ENCODE peak calls at places on chromosomes 11 and 22, in eight cellular contexts. A, E, V, B, C, Q, G and M are unnamed samples.

GRCh38 chr11:34647131-34647530 is 26.2 kb downstream of the EHF start:
- DNase-seq in A (no peak), E (no peak), B (peak; percentile 70), G (no peak), C (no peak), Q (peak; percentile 82), V (peak; percentile 78), M (no peak)

GRCh38 chr11:46640034-46640788 is 22.9 kb downstream of the ATG13 start:
- DNase-seq in B (no peak), E (no peak), A (no peak), C (no peak), Q (no peak), V (no peak), G (no peak), M (no peak)

GRCh38 chr22:28341001-28341400 is 338.6 kb downstream of the TTC28 start:
- DNase-seq in G (no peak), C (no peak), E (no peak), A (peak; percentile 42), V (peak; percentile 64), Q (no peak), B (peak; percentile 12), M (no peak)

GRCh38 chr22:27948569-27948968 is 29.5 kb upstream of the PITPNB start:
- DNase-seq in V (no peak), B (no peak), E (no peak), A (no peak), G (no peak), C (no peak), Q (no peak), M (no peak)

GRCh38 chr22:48486163-48486957 is 1341.3 kb downstream of the BRD1 start:
- DNase-seq in E (no peak), Q (no peak), B (no peak), C (no peak), G (no peak), V (no peak), A (no peak), M (no peak)

GRCh38 chr11:102603091-102603490 is 22.0 kb downstream of the MMP20 start:
- DNase-seq in C (no peak), E (peak; percentile 24), V (peak; percentile 75), A (peak; percentile 48), G (no peak), B (peak; percentile 70), Q (peak; percentile 40), M (no peak)

GRCh38 chr11:86292912-86293606 is 9.0 kb upstream of the HIKESHI start:
- DNase-seq in E (no peak), C (no peak), Q (no peak), A (no peak), V (no peak), B (no peak), G (no peak), M (no peak)

GRCh38 chr22:34105461-34106062 is 185.3 kb upstream of the LARGE1 start:
- DNase-seq in E (peak; percentile 68), C (peak; percentile 53), B (no peak), Q (no peak), V (no peak), G (peak; percentile 35), A (peak; percentile 1), M (no peak)

GRCh38 chr11:32109138-32109537 is 18.3 kb downstream of the RCN1 start:
- DNase-seq in E (no peak), B (no peak), V (no peak), A (no peak), Q (peak; percentile 50), G (no peak), C (no peak), M (no peak)

DNA sequence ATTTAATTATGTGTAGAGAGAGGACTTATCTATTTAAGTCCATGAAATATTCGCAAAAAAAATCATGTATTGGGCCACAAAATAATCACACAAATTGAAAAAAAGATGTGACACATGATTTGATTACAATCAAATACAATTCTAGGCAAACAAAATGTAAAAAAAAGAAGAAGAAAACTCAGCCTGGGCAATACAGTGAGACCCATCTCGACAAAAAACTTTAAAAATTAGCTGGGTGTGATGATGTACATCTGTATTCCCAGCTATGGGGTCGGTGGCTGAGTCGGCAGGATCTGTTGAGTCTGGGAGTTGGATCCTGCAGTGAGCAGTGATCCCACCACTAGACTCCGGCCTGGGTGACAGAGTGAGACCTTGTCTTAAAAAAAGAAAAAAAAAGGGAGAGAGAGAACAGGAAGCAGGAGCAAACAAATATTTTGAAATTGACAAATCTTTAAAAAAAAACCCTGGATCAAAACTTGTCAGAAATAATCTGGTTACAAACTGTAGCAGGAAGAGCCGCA is 3.1 kb upstream of the TYMP start:
- DNase-seq in C (no peak), A (no peak), Q (no peak), B (no peak), E (no peak), G (no peak), V (no peak), M (no peak)
- H3K4me3 ChIP-seq in C (peak overlapping the region; percentile 74), A (no peak overlapping the region), Q (peak overlapping the region; percentile 83), B (no peak overlapping the region), E (no peak overlapping the region), G (no peak overlapping the region), V (no peak overlapping the region), M (no peak overlapping the region)

DNA sequence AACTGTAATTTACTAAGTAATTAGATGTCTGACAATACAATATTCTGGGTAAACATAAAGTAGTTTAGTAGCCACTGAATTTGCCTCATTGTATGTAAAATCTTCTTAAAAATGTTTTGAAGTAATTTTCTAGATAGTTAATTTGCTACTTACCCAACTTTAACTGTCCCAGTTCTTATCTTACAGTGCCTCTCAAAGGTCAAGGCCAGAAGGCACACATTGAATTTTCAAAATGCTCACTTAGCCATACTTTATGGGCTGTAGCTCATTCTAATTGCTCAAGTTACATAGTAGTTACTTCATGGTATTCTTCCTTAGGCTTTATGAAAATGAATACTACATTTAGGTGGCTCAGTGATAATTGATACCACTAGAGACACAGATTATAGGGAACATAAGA is 666.6 kb downstream of the CNTN5 start:
- DNase-seq in Q (peak; percentile 5), C (no peak), A (peak; percentile 18), V (no peak), B (no peak), G (no peak), E (no peak), M (no peak)
- TF ChIP-seq CTCF in Q (no peak), C (no peak), A (no peak), V (no peak), B (no peak), G (no peak), E (no peak), M (no peak)

GRCh38 chr11:64449381-64450167 is 90.6 kb downstream of the RPS6KA4 start:
- DNase-seq in V (peak; percentile 23), C (peak; percentile 36), B (peak; percentile 20), G (peak; percentile 34), Q (peak; percentile 34), A (peak; percentile 61), E (peak; percentile 73), M (peak; percentile 71)
- H3K4me3 ChIP-seq in V (no peak overlapping the region), C (peak overlapping the region; percentile 57), B (peak overlapping the region; percentile 28), G (peak overlapping the region; percentile 27), Q (no peak overlapping the region), A (no peak overlapping the region), E (no peak overlapping the region), M (no peak overlapping the region)

DNA sequence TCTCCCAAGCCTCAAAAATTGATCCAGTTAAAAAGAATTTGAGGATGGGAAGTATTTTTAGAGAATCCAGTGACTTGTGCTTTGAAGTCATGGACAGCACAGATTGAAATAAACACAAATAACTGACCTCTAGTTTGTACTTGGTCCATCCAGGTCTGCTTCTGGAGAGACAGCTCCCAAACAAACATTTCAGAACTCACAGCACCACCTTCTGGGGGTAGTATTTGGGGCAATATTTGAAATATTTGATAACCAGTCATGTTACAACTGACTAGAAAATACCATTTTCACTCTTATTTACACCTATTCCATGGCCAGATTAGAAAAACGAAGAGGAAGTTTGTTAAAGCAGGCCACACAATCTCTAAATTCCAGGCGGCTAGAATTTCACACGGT is 56.2 kb downstream of the CTSC start:
- DNase-seq in Q (no peak), C (no peak), E (no peak), V (no peak), B (no peak), A (peak; percentile 48), G (no peak), M (no peak)
- TF ChIP-seq CTCF in Q (peak; percentile 14), C (no peak), E (no peak), V (peak; percentile 36), B (peak; percentile 15), A (peak; percentile 14), G (no peak), M (no peak)

GRCh38 chr11:44108260-44108659 is 12.8 kb downstream of the EXT2 start:
- DNase-seq in Q (no peak), G (no peak), V (no peak), E (no peak), C (no peak), A (no peak), B (no peak), M (no peak)
- H3K4me3 ChIP-seq in Q (no peak overlapping the region), G (no peak overlapping the region), V (no peak overlapping the region), E (no peak overlapping the region), C (no peak overlapping the region), A (no peak overlapping the region), B (no peak overlapping the region), M (no peak overlapping the region)

GRCh38 chr22:47342446-47342845 is 580.0 kb downstream of the TBC1D22A start:
- DNase-seq in A (no peak), G (no peak), V (no peak), E (no peak), B (no peak), Q (no peak), C (no peak), M (no peak)
- TF ChIP-seq CTCF in A (no peak), G (no peak), V (no peak), E (no peak), B (no peak), Q (no peak), C (no peak), M (no peak)

DNA sequence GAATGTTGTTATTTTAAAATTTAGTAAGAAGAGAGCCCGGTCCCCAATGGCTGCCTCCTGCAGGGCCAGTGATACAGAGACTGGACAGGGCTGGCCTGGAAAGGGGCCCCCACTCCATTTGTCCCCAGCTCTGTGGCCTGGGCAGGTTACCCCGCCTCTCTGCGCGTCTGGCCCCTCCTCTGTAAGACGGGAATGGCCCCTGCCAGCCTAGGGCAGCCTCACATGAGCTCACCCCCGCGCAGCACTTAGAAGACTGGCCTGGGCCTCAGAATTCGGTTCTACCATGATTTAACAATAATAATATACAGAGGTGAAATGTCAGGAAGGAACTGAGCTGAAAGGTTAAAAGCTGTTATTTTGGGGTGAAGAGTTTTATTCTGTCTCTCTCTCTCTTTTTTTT is 1.3 kb downstream of the APOBEC3G start:
- DNase-seq in V (no peak), B (no peak), G (no peak), A (no peak), C (no peak), Q (no peak), E (no peak), M (no peak)
- H3K4me3 ChIP-seq in V (no peak overlapping the region), B (no peak overlapping the region), G (no peak overlapping the region), A (no peak overlapping the region), C (no peak overlapping the region), Q (no peak overlapping the region), E (no peak overlapping the region), M (no peak overlapping the region)